ENCODE peak calls at places on chromosome 2, in eight cellular contexts. One of them, this sample, is unnamed.

GRCh38 chr2:18503686-18504085 is 56.8 kb downstream of the RDH14 start:
- DNase-seq in NCI-H2029: no peak
- DNase-seq in naive thymus-derived CD8-positive, alpha-beta T cell: no peak
- DNase-seq in HT1080: no peak
- DNase-seq in amniotic stem cell: no peak
- DNase-seq in OCI-M1: no peak
- DNase-seq in activated gamma-delta T cell treated with Interleukin-2 at 50 U/mL for 16 hours: no peak
- DNase-seq in effector CD4-positive, alpha-beta T cell: no peak
- DNase-seq in this sample: no peak

GRCh38 chr2:186693446-186693842 is 416 bp upstream of the FAM171B start:
- DNase-seq in activated gamma-delta T cell treated with Interleukin-2 at 50 U/mL for 16 hours: no peak
- DNase-seq in HT1080: no peak
- DNase-seq in naive thymus-derived CD8-positive, alpha-beta T cell: no peak
- DNase-seq in effector CD4-positive, alpha-beta T cell: no peak
- DNase-seq in NCI-H2029: no peak
- DNase-seq in OCI-M1: no peak
- DNase-seq in amniotic stem cell: no peak
- DNase-seq in this sample: no peak

GRCh38 chr2:230496891-230497290 is 80.9 kb downstream of the SP100 start:
- DNase-seq in amniotic stem cell: no peak
- DNase-seq in OCI-M1: no peak
- DNase-seq in NCI-H2029: no peak
- DNase-seq in activated gamma-delta T cell treated with Interleukin-2 at 50 U/mL for 16 hours: no peak
- DNase-seq in effector CD4-positive, alpha-beta T cell: no peak
- DNase-seq in HT1080: no peak
- DNase-seq in naive thymus-derived CD8-positive, alpha-beta T cell: no peak
- DNase-seq in this sample: no peak

GRCh38 chr2:69011611-69012157 is 1.3 kb upstream of the ANTXR1 start:
- DNase-seq in effector CD4-positive, alpha-beta T cell: no peak
- DNase-seq in naive thymus-derived CD8-positive, alpha-beta T cell: no peak
- DNase-seq in NCI-H2029: no peak
- DNase-seq in OCI-M1: no peak
- DNase-seq in amniotic stem cell: no peak
- DNase-seq in activated gamma-delta T cell treated with Interleukin-2 at 50 U/mL for 16 hours: no peak
- DNase-seq in HT1080: peak; percentile 17
- DNase-seq in this sample: no peak

GRCh38 chr2:205650450-205650849 is 31.9 kb upstream of the NRP2 start:
- DNase-seq in HT1080: peak; percentile 86
- DNase-seq in OCI-M1: no peak
- DNase-seq in NCI-H2029: no peak
- DNase-seq in effector CD4-positive, alpha-beta T cell: no peak
- DNase-seq in naive thymus-derived CD8-positive, alpha-beta T cell: no peak
- DNase-seq in activated gamma-delta T cell treated with Interleukin-2 at 50 U/mL for 16 hours: no peak
- DNase-seq in amniotic stem cell: peak; percentile 25
- DNase-seq in this sample: peak; percentile 15

GRCh38 chr2:246489-247145 is 17.2 kb downstream of the SH3YL1 start:
- DNase-seq in OCI-M1: peak; percentile 82
- DNase-seq in NCI-H2029: peak; percentile 22
- DNase-seq in naive thymus-derived CD8-positive, alpha-beta T cell: peak; percentile 53
- DNase-seq in HT1080: peak; percentile 65
- DNase-seq in effector CD4-positive, alpha-beta T cell: peak; percentile 19
- DNase-seq in amniotic stem cell: peak; percentile 57
- DNase-seq in activated gamma-delta T cell treated with Interleukin-2 at 50 U/mL for 16 hours: peak; percentile 14
- DNase-seq in this sample: no peak

GRCh38 chr2:177242136-177242987 is 22.2 kb downstream of the NFE2L2 start:
- DNase-seq in activated gamma-delta T cell treated with Interleukin-2 at 50 U/mL for 16 hours: no peak
- DNase-seq in effector CD4-positive, alpha-beta T cell: no peak
- DNase-seq in HT1080: peak; percentile 89
- DNase-seq in NCI-H2029: peak; percentile 69
- DNase-seq in amniotic stem cell: peak; percentile 78
- DNase-seq in naive thymus-derived CD8-positive, alpha-beta T cell: no peak
- DNase-seq in OCI-M1: peak; percentile 81
- DNase-seq in this sample: no peak

GRCh38 chr2:204718607-204719006 is 173.3 kb downstream of the PARD3B start:
- DNase-seq in NCI-H2029: no peak
- DNase-seq in HT1080: no peak
- DNase-seq in amniotic stem cell: no peak
- DNase-seq in effector CD4-positive, alpha-beta T cell: no peak
- DNase-seq in activated gamma-delta T cell treated with Interleukin-2 at 50 U/mL for 16 hours: no peak
- DNase-seq in naive thymus-derived CD8-positive, alpha-beta T cell: no peak
- DNase-seq in OCI-M1: no peak
- DNase-seq in this sample: no peak

GRCh38 chr2:224078656-224079055 is 39.6 kb upstream of the SERPINE2 start:
- DNase-seq in amniotic stem cell: no peak
- DNase-seq in naive thymus-derived CD8-positive, alpha-beta T cell: no peak
- DNase-seq in NCI-H2029: no peak
- DNase-seq in effector CD4-positive, alpha-beta T cell: no peak
- DNase-seq in HT1080: no peak
- DNase-seq in activated gamma-delta T cell treated with Interleukin-2 at 50 U/mL for 16 hours: no peak
- DNase-seq in OCI-M1: no peak
- DNase-seq in this sample: no peak

GRCh38 chr2:118127250-118127649 is 39.0 kb downstream of the INSIG2 start:
- DNase-seq in amniotic stem cell: no peak
- DNase-seq in OCI-M1: no peak
- DNase-seq in naive thymus-derived CD8-positive, alpha-beta T cell: no peak
- DNase-seq in NCI-H2029: no peak
- DNase-seq in activated gamma-delta T cell treated with Interleukin-2 at 50 U/mL for 16 hours: no peak
- DNase-seq in HT1080: no peak
- DNase-seq in effector CD4-positive, alpha-beta T cell: no peak
- DNase-seq in this sample: no peak

GRCh38 chr2:62736899-62737559 is 31.5 kb downstream of the EHBP1 start:
- DNase-seq in effector CD4-positive, alpha-beta T cell: no peak
- DNase-seq in amniotic stem cell: no peak
- DNase-seq in activated gamma-delta T cell treated with Interleukin-2 at 50 U/mL for 16 hours: no peak
- DNase-seq in NCI-H2029: no peak
- DNase-seq in naive thymus-derived CD8-positive, alpha-beta T cell: no peak
- DNase-seq in HT1080: no peak
- DNase-seq in OCI-M1: peak; percentile 42
- DNase-seq in this sample: no peak

GRCh38 chr2:238997684-238998083 is 149.8 kb downstream of the TWIST2 start:
- DNase-seq in effector CD4-positive, alpha-beta T cell: no peak
- DNase-seq in OCI-M1: no peak
- DNase-seq in HT1080: no peak
- DNase-seq in naive thymus-derived CD8-positive, alpha-beta T cell: no peak
- DNase-seq in activated gamma-delta T cell treated with Interleukin-2 at 50 U/mL for 16 hours: no peak
- DNase-seq in amniotic stem cell: no peak
- DNase-seq in NCI-H2029: no peak
- DNase-seq in this sample: no peak

GRCh38 chr2:112910219-112910618 is 746 bp upstream of the IL37 start:
- DNase-seq in HT1080: no peak
- DNase-seq in amniotic stem cell: no peak
- DNase-seq in NCI-H2029: peak; percentile 59
- DNase-seq in OCI-M1: no peak
- DNase-seq in activated gamma-delta T cell treated with Interleukin-2 at 50 U/mL for 16 hours: no peak
- DNase-seq in effector CD4-positive, alpha-beta T cell: no peak
- DNase-seq in naive thymus-derived CD8-positive, alpha-beta T cell: no peak
- DNase-seq in this sample: no peak

GRCh38 chr2:20623241-20623640 is 27.7 kb downstream of the HS1BP3 start:
- DNase-seq in activated gamma-delta T cell treated with Interleukin-2 at 50 U/mL for 16 hours: no peak
- DNase-seq in NCI-H2029: no peak
- DNase-seq in effector CD4-positive, alpha-beta T cell: no peak
- DNase-seq in amniotic stem cell: no peak
- DNase-seq in OCI-M1: no peak
- DNase-seq in HT1080: no peak
- DNase-seq in naive thymus-derived CD8-positive, alpha-beta T cell: no peak
- DNase-seq in this sample: no peak